ENCODE peak calls at places on chromosomes 7 and 10, in six cellular contexts. K is brain microvascular endothelial cell; M is NCI-H1417; H is stimulated activated CD4-positive, alpha-beta T cell treated with anti-CD3 and anti-CD28 coated beads, Interleukin-4, amount 100 ng/mL, for 48 hours; G is neural progenitor cell; V is T-helper 9 cell. L is an unnamed sample.
A peak's percentile ranks its signal among the peaks of the same experiment; 100 is the strongest.

GRCh38 chr10:12945709-12946359 is 55.7 kb downstream of the CCDC3 start:
- DNase-seq in K (peak; percentile 90), H (no peak), G (no peak), V (no peak), M (no peak), L (no peak)

GRCh38 chr10:100562008-100562672 is 26.4 kb downstream of the HIF1AN start:
- DNase-seq in V (peak; percentile 68), H (peak; percentile 72), G (peak; percentile 88), M (no peak), K (peak; percentile 36), L (peak; percentile 71)

GRCh38 chr7:45236666-45237065 is 79.1 kb downstream of the RAMP3 start:
- DNase-seq in M (no peak), K (peak; percentile 54), G (no peak), V (no peak), H (no peak), L (no peak)

GRCh38 chr10:15796762-15797161 is 63.5 kb downstream of the MINDY3 start:
- DNase-seq in V (no peak), H (no peak), K (no peak), G (no peak), M (peak; percentile 34), L (no peak)

GRCh38 chr7:26345202-26345601 is 53.5 kb downstream of the SNX10 start:
- DNase-seq in V (no peak), H (no peak), K (no peak), M (no peak), G (no peak), L (no peak)

GRCh38 chr10:13414855-13415254 is 66.8 kb upstream of the SEPHS1 start:
- DNase-seq in G (peak; percentile 58), H (no peak), M (peak; percentile 17), K (peak; percentile 33), V (no peak), L (no peak)

GRCh38 chr10:1544209-1544673 is 193.1 kb downstream of the ADARB2 start:
- DNase-seq in H (no peak), K (no peak), G (no peak), M (no peak), V (no peak), L (no peak)

GRCh38 chr10:42875792-42876191 is 93.2 kb downstream of the BMS1 start:
- DNase-seq in G (peak; percentile 31), M (no peak), V (no peak), H (no peak), K (peak; percentile 11), L (no peak)

GRCh38 chr10:31322647-31323046 is 3.6 kb downstream of the ZEB1 start:
- DNase-seq in M (peak; percentile 44), G (peak; percentile 5), H (no peak), V (no peak), K (no peak), L (no peak)

GRCh38 chr10:4947635-4948596 is 15.3 kb upstream of the AKR1C1 start:
- DNase-seq in V (no peak), G (no peak), M (no peak), K (peak; percentile 70), H (no peak), L (no peak)

GRCh38 chr10:118754132-118754555 is 626 bp downstream of the CACUL1 start:
- DNase-seq in M (peak; percentile 78), V (peak; percentile 26), H (peak; percentile 23), K (peak; percentile 34), G (peak; percentile 83), L (peak; percentile 52)

GRCh38 chr10:17782921-17783665 is 26.1 kb upstream of the MRC1 start:
- DNase-seq in G (no peak), H (no peak), V (no peak), K (no peak), M (no peak), L (no peak)

GRCh38 chr7:37047260-37047659 is 323.0 kb upstream of the AOAH start:
- DNase-seq in K (no peak), H (no peak), M (no peak), G (no peak), V (no peak), L (no peak)

GRCh38 chr7:15317215-15317614 is 244.6 kb downstream of the AGMO start:
- DNase-seq in K (no peak), H (no peak), G (no peak), V (no peak), M (peak; percentile 44), L (no peak)

GRCh38 chr10:7525314-7526016 is 114.6 kb upstream of the SFMBT2 start:
- DNase-seq in H (peak; percentile 55), K (peak; percentile 70), M (peak; percentile 80), G (peak; percentile 84), V (peak; percentile 37), L (peak; percentile 45)

GRCh38 chr7:3289996-3290395 is 11.1 kb upstream of the SDK1 start:
- DNase-seq in G (no peak), V (no peak), M (no peak), H (no peak), K (peak; percentile 49), L (no peak)

L was measured in progenitor cell of endocrine pancreas.